ENCODE peak calls at places on chromosomes 4 and X, in six cellular contexts. A, H, C, R, W and K are unnamed samples.

GRCh38 chr4:19532120-19532848 is 719.4 kb upstream of the SLIT2 start:
- DNase-seq in A (no peak), W (no peak), H (no peak), C (peak), R (no peak), K (no peak)

GRCh38 chr4:101818362-101818761 is 27.8 kb downstream of the BANK1 start:
- DNase-seq in A (no peak), C (no peak), R (no peak), H (no peak), W (no peak), K (no peak)

GRCh38 chr4:26812049-26812729 is 48.5 kb upstream of the STIM2 start:
- DNase-seq in C (no peak), R (no peak), W (no peak), A (no peak), H (no peak), K (no peak)

GRCh38 chr4:52076731-52077130 is 25.6 kb downstream of the SPATA18 start:
- DNase-seq in A (no peak), C (no peak), H (no peak), R (peak), W (no peak), K (no peak)

GRCh38 chr4:17448689-17449088 is 63.2 kb downstream of the QDPR start:
- DNase-seq in H (no peak), R (no peak), A (no peak), C (no peak), W (no peak), K (no peak)

GRCh38 chr4:179927473-179927872 is 2315.7 kb upstream of the TENM3 start:
- DNase-seq in C (no peak), H (no peak), R (no peak), A (no peak), W (no peak), K (no peak)

GRCh38 chrX:109936598-109936997 is 66.3 kb upstream of the TMEM164 start:
- DNase-seq in W (no peak), H (no peak), C (no peak), A (no peak), R (no peak), K (no peak)

GRCh38 chr4:11028334-11028733 is 343.8 kb upstream of the CLNK start:
- DNase-seq in C (no peak), R (no peak), W (no peak), H (no peak), A (no peak), K (no peak)

GRCh38 chr4:123651127-123651526 is 254.5 kb downstream of the SPRY1 start:
- DNase-seq in A (no peak), R (no peak), H (no peak), W (no peak), C (peak), K (no peak)

GRCh38 chr4:85084371-85085170 is 118.1 kb upstream of the WDFY3 start:
- DNase-seq in C (peak), W (no peak), H (peak), R (no peak), A (no peak), K (no peak)

GRCh38 chr4:79042079-79042674 is 102.9 kb upstream of the PAQR3 start:
- DNase-seq in A (no peak), C (peak), R (no peak), W (no peak), H (peak), K (no peak)

GRCh38 chr4:32215277-32215676 is 1495.1 kb downstream of the PCDH7 start:
- DNase-seq in A (no peak), W (no peak), H (no peak), R (peak), C (peak), K (no peak)

GRCh38 chr4:45100936-45101818 is 374.8 kb upstream of the GNPDA2 start:
- DNase-seq in A (no peak), R (no peak), C (no peak), H (no peak), W (no peak), K (no peak)

GRCh38 chrX:10050481-10050880 is 83.3 kb downstream of the CLDN34 start:
- DNase-seq in A (peak), C (no peak), H (no peak), W (no peak), R (no peak), K (no peak)

GRCh38 chr4:82852751-82853053 is 38.3 kb downstream of the SEC31A start:
- DNase-seq in R (no peak), C (no peak), H (peak), A (no peak), W (no peak), K (no peak)

GRCh38 chr4:82850684-82851083 is 40.3 kb downstream of the SEC31A start:
- DNase-seq in H (no peak), C (no peak), R (no peak), W (no peak), A (no peak), K (no peak)

GRCh38 chr4:82851318-82851717 is 39.6 kb downstream of the SEC31A start:
- DNase-seq in A (no peak), H (no peak), C (no peak), R (no peak), W (no peak), K (no peak)

GRCh38 chr4:82848706-82849105 is 42.2 kb downstream of the SEC31A start:
- DNase-seq in H (no peak), W (no peak), A (no peak), C (no peak), R (no peak), K (no peak)

GRCh38 chr4:82851902-82852750 is 38.8 kb downstream of the SEC31A start:
- DNase-seq in H (peak), R (no peak), A (no peak), W (no peak), C (no peak), K (no peak)
- TF ChIP-seq CTCF in H (peak), R (no peak), A (no peak), W (no peak), C (no peak), K (no peak)

GRCh38 chr4:13906727-13907126 is 279.2 kb upstream of the BOD1L1 start:
- DNase-seq in A (no peak), C (no peak), H (no peak), W (no peak), R (no peak), K (no peak)

GRCh38 chr4:13910556-13910955 is 283.0 kb upstream of the BOD1L1 start:
- DNase-seq in C (no peak), R (no peak), A (no peak), W (no peak), H (no peak), K (no peak)

GRCh38 chr4:13907255-13907751 is 279.8 kb upstream of the BOD1L1 start:
- DNase-seq in C (no peak), R (no peak), A (no peak), W (no peak), H (peak), K (no peak)

GRCh38 chr4:13911256-13911655 is 283.7 kb upstream of the BOD1L1 start:
- DNase-seq in A (no peak), H (no peak), R (no peak), W (no peak), C (no peak), K (no peak)

DNA sequence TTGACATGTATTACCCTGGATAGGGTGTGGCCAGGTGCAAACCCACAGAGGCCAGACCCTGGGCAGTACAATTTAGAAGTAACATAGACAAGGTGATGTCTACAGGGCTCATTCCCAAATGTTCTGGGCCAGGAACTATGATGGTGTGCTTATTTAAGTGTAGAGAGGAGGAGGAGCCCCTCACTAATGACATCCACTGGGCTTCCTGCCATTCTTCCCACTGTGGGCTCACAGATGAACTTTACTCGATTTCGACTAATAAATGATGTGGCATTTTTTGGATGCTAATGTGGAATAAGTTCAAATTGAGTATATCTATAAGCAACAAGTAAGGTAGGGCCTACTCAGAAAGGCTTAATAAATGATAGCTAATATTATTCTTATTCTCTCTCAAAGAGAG is 280.9 kb upstream of the BOD1L1 start:
- DNase-seq in R (no peak), A (no peak), H (no peak), C (no peak), W (no peak), K (no peak)
- TF ChIP-seq POLR2A in R (no peak), A (no peak), H (no peak), C (no peak), W (no peak), K (no peak)

GRCh38 chr4:149897784-149898183 is 82.1 kb upstream of the IQCM start:
- DNase-seq in W (no peak), C (no peak), R (no peak), H (no peak), A (no peak), K (no peak)

GRCh38 chr4:149896428-149896827 is 80.8 kb upstream of the IQCM start:
- DNase-seq in W (no peak), R (no peak), H (no peak), A (no peak), C (no peak), K (no peak)

GRCh38 chr4:149901128-149901527 is 85.5 kb upstream of the IQCM start:
- DNase-seq in C (no peak), R (no peak), A (no peak), H (no peak), W (no peak), K (no peak)
- TF ChIP-seq POLR2AphosphoS5 in C (no peak), R (no peak), A (no peak), H (no peak), W (no peak), K (no peak)

GRCh38 chr4:53617101-53617680 is 25.9 kb upstream of the LNX1 start:
- DNase-seq in H (no peak), C (no peak), W (no peak), A (no peak), R (no peak), K (no peak)

GRCh38 chr4:53616219-53616618 is 24.9 kb upstream of the LNX1 start:
- DNase-seq in R (no peak), C (no peak), H (no peak), W (no peak), A (no peak), K (no peak)

GRCh38 chr4:53613428-53613827 is 22.1 kb upstream of the LNX1 start:
- DNase-seq in H (no peak), A (no peak), C (no peak), W (no peak), R (no peak), K (no peak)

GRCh38 chr4:53618321-53618720 is 27.0 kb upstream of the LNX1 start:
- DNase-seq in W (no peak), R (no peak), C (no peak), A (no peak), H (no peak), K (no peak)

GRCh38 chr4:53614616-53615015 is 23.3 kb upstream of the LNX1 start:
- DNase-seq in H (no peak), A (peak), R (no peak), C (no peak), W (no peak), K (no peak)
- TF ChIP-seq CTCF in H (peak), A (no peak), R (no peak), C (no peak), W (no peak), K (no peak)

DNA sequence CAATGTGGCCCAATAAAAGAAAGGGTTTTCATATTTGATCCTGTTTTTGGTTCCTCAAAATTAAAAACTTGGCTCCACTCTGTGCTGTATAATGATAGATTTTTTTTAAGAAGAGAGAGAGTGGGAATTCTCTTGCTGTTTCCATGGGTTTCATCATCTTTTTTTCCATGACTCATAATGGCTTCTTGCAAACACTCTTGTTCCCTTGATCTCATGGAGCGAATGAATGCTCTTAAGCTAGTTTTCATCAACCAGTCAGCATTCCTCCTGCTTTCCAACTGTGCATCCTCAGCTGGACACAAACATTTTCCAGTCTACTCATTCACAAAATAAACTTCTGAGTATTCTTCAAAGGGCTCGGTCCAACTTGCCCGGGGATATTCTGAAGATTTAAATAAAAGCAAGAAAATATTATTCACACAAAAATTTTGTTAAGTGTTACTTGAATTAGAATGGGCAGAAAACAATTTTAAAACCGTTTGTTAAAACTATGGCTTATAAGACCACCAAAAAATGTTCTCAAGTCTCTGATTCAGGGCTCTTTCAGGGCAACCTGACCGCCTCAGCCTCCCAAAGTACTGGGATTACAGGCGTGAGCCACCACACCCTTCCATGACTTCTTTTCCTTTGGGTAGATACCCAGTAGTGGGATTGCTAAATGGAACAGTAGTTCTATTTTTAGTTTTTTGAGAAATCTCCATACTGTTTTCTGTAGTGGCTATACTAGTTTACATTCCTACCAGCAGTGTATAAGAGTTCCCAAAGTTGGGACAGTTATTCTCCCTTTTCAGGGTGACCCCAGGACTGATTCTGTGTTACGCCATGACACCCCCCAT is 64.7 kb downstream of the TMEM156 start:
- DNase-seq in H (peak), W (no peak), R (no peak), A (no peak), C (no peak), K (no peak)
- TF ChIP-seq POLR2A in H (no peak), W (no peak), R (no peak), A (no peak), C (no peak), K (no peak)

DNA sequence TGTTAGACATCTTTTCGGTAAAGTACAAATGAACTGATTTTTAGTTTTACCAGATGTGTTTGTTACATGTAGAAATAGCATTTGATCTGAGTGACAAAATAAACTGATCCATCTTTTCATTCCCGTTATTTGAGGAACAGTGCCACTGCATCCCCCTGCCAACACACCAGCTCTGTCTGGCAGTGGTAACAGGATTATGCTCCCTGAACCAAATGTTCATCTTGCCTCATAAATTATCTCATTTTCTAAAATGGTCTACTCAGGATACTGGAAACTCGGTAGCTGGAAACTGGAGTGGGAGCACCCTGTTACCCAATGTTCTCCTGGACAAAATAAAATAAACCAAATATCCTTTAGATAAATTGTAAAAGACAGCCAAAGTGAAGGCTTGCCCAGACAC is 171.6 kb downstream of the FAT4 start:
- DNase-seq in W (no peak), H (no peak), A (no peak), R (no peak), C (no peak), K (no peak)
- TF ChIP-seq POLR2AphosphoS5 in W (no peak), H (no peak), A (no peak), R (no peak), C (no peak), K (no peak)

DNA sequence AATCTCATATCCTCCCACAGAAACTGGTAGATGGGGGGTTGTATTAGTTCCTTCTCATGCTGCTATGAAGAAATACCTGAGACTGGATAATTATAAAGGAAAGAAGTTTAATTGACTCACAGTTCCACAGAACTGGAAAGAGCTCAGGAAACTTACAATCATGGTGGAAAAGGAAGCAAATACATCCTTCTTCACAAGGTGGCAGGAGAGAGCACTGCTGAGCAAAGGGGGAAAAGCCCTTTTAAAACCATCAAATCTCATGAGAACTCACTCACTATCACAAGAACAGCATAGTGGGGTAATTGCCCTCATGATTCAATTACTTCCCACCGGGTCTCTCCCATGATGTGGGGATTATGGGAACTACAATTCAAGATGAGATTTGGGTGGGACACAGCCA is 250.5 kb upstream of the GPRIN3 start:
- DNase-seq in R (no peak), C (no peak), A (no peak), W (no peak), H (no peak), K (no peak)
- TF ChIP-seq CTCF in R (no peak), C (no peak), A (no peak), W (no peak), H (peak), K (no peak)

DNA sequence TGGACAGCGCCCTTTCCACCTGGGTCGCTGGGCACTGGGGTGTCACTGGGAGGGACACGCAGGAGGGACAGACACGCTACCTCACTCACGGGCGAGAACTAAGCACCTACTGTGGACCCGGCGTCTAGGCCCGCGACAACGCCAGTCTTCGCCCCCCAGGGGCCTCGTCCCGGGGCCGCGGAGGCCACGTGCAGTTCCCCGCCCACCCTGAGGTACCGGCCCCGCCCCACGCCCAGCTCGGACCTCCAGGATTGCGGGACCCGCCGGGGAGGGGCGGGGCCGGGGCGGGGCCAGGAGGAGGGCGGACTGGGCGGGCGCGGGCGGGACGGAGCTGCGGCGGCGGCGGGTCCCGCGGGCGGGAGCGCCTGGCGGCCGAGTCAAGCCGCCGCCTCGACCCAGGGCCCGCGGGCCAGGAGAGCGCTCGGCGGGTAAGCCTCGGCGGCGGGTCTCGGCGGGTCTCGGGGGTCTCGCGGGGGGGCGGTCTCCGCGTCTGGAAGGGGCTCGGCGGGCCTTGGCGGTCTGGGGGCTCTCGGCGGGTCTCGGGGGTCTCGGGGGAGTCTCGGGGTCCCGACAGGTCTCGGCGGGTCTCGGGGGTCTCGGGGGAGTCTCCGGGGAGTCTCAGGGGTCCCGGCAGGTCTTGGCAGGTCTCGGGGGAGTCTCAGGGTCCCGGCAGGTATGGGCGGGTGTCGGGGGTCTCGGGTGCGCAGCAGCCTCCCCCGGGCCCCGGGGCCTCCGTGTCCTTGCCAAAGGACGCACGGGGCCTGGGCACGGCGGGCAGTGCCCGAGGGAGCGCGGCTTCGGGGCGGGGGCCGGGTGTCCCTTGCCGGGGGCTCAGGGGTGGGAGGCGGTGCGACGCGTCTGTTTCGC is at the start of gene SH3BP2:
- DNase-seq in R (peak), W (peak), C (no peak), H (peak), A (peak), K (no peak)
- TF ChIP-seq POLR2A in R (no peak), W (no peak), C (peak), H (no peak), A (no peak), K (peak)

DNA sequence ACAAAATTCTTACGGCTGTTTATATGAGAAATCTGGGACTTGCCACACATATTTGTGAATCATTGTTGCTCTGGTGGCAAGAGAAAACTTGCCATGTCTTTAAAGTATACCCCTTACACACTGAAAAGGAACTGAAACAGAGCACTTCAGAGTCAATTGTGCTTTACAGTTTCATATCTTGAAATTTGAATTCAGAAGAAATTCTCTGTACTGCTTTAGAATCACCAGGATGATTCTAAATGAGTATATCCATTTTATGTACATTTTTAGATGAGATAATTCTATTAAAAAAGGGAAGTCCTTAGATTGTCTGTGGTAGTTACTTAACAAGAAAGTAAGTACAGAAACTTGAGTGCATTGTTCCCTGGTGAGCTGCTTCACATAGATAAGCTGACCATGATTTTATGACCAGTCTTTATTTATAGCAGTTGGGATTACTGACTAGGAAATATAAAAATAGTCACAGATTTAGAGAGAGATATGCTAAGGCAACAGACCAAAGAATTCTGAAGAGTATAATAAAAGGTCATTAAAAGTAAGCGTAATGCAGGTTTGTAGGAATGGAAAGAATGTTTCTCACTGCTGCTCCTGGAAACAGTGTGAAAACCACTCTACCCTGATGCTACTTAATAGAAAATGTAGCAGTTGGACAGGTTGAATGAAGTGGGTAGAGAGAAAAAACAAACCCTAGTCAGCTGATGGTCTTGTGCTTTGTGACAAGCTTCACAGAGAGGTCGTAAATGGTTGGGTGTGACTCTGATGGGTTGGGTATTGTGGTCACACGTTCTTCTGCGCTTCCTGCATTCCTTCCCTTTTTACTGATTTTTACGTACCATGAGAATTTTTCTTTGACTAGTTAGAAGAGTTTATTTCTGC is 41.0 kb downstream of the FNIP2 start:
- DNase-seq in W (no peak), H (no peak), A (no peak), R (no peak), C (peak), K (no peak)
- TF ChIP-seq POLR2AphosphoS5 in W (no peak), H (no peak), A (no peak), R (peak), C (peak), K (no peak)

GRCh38 chr4:147108409-147108808 is 162.7 kb upstream of the TTC29 start:
- DNase-seq in C (no peak), H (no peak), W (no peak), A (no peak), R (no peak), K (no peak)

GRCh38 chr4:147109800-147110199 is 164.1 kb upstream of the TTC29 start:
- DNase-seq in C (no peak), A (no peak), W (no peak), R (no peak), H (no peak), K (no peak)

GRCh38 chr4:147110473-147110872 is 164.8 kb upstream of the TTC29 start:
- DNase-seq in W (no peak), A (no peak), H (no peak), C (no peak), R (no peak), K (no peak)

GRCh38 chr4:147110968-147111367 is 165.3 kb upstream of the TTC29 start:
- DNase-seq in R (no peak), C (no peak), W (no peak), A (no peak), H (no peak), K (no peak)
- TF ChIP-seq CTCF in R (no peak), C (no peak), W (no peak), A (no peak), H (no peak), K (peak)